ENCODE peak calls at places on chromosomes 7 and 10, in four cellular contexts. P is GM12878, N is SK-N-SH, A is K562. E is an unnamed sample.

GRCh38 chr10:129047001-129047400 is 420.0 kb upstream of the MGMT start:
- DNase-seq in P (no peak), N (no peak), A (no peak), E (no peak)

GRCh38 chr7:136925556-136925955 is 57.1 kb downstream of the CHRM2 start:
- DNase-seq in P (no peak), N (no peak), A (no peak), E (no peak)

GRCh38 chr10:11373626-11374310 is 237.7 kb downstream of the USP6NL start:
- DNase-seq in P (no peak), N (no peak), A (no peak), E (no peak)

GRCh38 chr7:130453051-130453450 is 12.2 kb upstream of the CEP41 start:
- DNase-seq in P (no peak), N (no peak), A (no peak), E (no peak)

GRCh38 chr7:3712841-3713240 is 411.8 kb downstream of the SDK1 start:
- DNase-seq in P (no peak), N (no peak), A (no peak), E (no peak)

GRCh38 chr7:137633133-137633532 is 213.6 kb downstream of the DGKI start:
- DNase-seq in P (no peak), N (no peak), A (no peak), E (no peak)

GRCh38 chr7:157587487-157588270 is 250.9 kb downstream of the DNAJB6 start:
- DNase-seq in P (no peak), N (no peak), A (no peak), E (no peak)

GRCh38 chr10:86106616-86107015 is 260.0 kb downstream of the GRID1 start:
- DNase-seq in P (no peak), N (no peak), A (no peak), E (no peak)

GRCh38 chr7:47991741-47992311 is 12.4 kb upstream of the HUS1 start:
- DNase-seq in P (peak), N (peak), A (peak), E (peak)

GRCh38 chr10:67306588-67307205 is 380.9 kb downstream of the LRRTM3 start:
- DNase-seq in P (no peak), N (peak), A (peak), E (peak)

GRCh38 chr7:102450242-102450641 is 14.4 kb downstream of the ALKBH4 start:
- DNase-seq in P (no peak), N (no peak), A (no peak), E (no peak)

GRCh38 chr10:123655763-123656162 is 10.4 kb upstream of the GPR26 start:
- DNase-seq in P (no peak), N (no peak), A (no peak), E (no peak)

GRCh38 chr10:7494034-7494433 is 83.2 kb upstream of the SFMBT2 start:
- DNase-seq in P (no peak), N (no peak), A (no peak), E (no peak)

GRCh38 chr7:47314728-47315601 is 266.9 kb downstream of the TNS3 start:
- DNase-seq in P (no peak), N (no peak), A (no peak), E (no peak)

GRCh38 chr7:29563590-29564454 is at the start of gene PRR15:
- DNase-seq in P (no peak), N (peak), A (no peak), E (peak)

GRCh38 chr7:110775046-110775445 is 315.9 kb upstream of the LRRN3 start:
- DNase-seq in P (no peak), N (no peak), A (no peak), E (no peak)

GRCh38 chr10:80333985-80334384 is 22.6 kb downstream of the DYDC1 start:
- DNase-seq in P (no peak), N (no peak), A (no peak), E (no peak)
- TF ChIP-seq FOXM1 in P (no peak), N (no peak), A (no peak), E (no peak)

DNA sequence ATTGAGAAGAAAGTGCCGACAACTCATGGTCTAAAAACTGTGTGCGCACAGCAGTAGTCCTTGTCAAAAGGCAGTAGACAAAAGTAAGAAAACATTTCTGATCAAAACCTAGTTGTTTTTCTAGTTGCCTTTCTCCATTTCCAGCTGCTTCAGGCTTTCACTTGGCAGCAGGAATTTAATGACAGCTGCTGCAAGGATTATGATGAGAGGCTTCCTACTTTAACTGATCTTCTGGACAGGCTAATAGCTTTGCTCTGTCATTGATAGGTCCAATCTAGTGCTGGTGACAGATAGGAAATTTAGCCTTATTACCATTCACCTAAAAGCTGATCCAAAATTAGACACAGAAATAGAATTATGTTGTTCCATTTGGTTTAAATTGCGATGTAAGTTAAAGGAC is 110.7 kb upstream of the SEMA3C start:
- DNase-seq in P (no peak), N (peak), A (no peak), E (no peak)
- TF ChIP-seq FOXM1 in P (no peak), N (no peak), A (no peak), E (no peak)

DNA sequence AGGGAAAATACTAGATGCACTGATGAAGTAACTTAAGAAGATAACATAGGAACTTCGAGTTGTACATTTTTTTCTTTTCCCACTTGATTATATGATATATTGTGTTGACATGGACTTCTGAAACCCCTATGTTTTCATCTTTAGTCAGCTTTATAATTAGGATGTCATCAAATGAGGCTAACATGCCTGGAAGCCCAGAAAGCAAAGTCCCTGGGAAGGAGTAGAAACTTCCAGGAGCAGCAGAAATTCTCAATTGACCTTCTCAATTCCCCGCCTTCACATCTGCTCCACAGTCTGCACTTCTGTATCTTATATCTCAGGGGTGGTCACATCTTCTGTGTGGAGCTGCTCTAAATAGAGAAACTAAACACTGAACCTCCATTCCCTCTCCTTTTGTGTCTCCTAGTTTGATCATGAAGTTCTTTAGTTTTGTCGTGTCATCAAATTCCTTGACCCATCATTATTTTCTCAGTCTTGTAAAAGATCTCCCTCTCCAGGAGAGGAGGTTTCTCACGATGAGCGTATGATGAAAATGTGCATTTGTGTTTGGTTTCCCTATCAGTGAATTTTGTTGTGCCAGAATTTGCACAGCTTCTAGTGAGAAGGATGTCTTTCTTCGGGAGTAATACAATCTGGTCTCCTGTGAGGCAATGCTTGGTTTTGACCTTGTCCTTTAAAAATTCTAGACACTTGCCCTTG is 303.3 kb downstream of the SUGCT start:
- DNase-seq in P (no peak), N (no peak), A (no peak), E (no peak)
- TF ChIP-seq FOXM1 in P (no peak), N (no peak), A (no peak), E (no peak)

GRCh38 chr10:132664883-132665282 is 121.1 kb downstream of the NKX6-2 start:
- DNase-seq in P (no peak), N (no peak), A (no peak), E (no peak)

GRCh38 chr10:132662186-132662920 is 123.6 kb downstream of the NKX6-2 start:
- DNase-seq in P (no peak), N (no peak), A (no peak), E (no peak)

GRCh38 chr10:132665946-132666732 is 119.8 kb downstream of the NKX6-2 start:
- DNase-seq in P (no peak), N (no peak), A (peak), E (no peak)

GRCh38 chr10:132663666-132664365 is 122.1 kb downstream of the NKX6-2 start:
- DNase-seq in P (no peak), N (no peak), A (no peak), E (no peak)

DNA sequence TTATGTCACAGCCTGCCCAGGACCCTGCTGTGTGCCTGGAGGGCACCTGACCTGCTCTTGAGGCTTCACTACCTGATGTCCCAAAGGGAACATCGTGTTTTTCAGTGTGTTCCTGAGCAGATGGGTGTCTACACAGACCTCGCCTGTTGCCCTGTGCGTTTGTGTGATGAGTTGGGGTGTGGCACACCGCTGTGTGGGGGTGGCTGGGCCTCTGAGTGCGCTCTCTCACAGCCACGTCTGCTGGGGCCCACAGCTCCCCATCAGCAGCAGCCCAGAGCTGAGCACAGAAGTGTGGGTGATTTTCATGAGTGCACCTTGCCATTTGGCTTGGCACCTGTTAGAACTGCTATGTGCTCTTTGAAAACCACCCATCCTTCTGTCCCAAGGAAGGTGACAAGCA is 121.5 kb downstream of the NKX6-2 start:
- DNase-seq in P (no peak), N (no peak), A (no peak), E (no peak)
- TF ChIP-seq FOXM1 in P (no peak), N (no peak), A (no peak), E (no peak)

GRCh38 chr10:118701529-118702323 is 53.0 kb downstream of the CACUL1 start:
- DNase-seq in P (peak), N (no peak), A (no peak), E (no peak)
- TF ChIP-seq FOXM1 in P (no peak), N (no peak), A (no peak), E (no peak)